ENCODE peak calls at places on chromosome 14, in nine cellular contexts. Z is Panc1, K is lung, H is heart left ventricle, F is tibial artery, V is upper lobe of right lung, R is fibroblast of lung, J is neural progenitor cell, P is MM.1S. M is an unnamed sample.

GRCh38 chr14:94831085-94831484 is 61.2 kb upstream of the GSC start:
- DNase-seq in Z (no peak), K (no peak), H (no peak), F (no peak), V (no peak), R (no peak), J (no peak), P (no peak), M (no peak)

GRCh38 chr14:101962503-101962874 is 1.9 kb upstream of the DYNC1H1 start:
- DNase-seq in Z (no peak), K (peak; percentile 54), H (peak; percentile 87), F (peak; percentile 80), V (peak; percentile 80), R (peak; percentile 86), J (no peak), P (no peak), M (no peak)

GRCh38 chr14:32300146-32300545 is 29.0 kb upstream of the AKAP6 start:
- DNase-seq in Z (no peak), K (no peak), H (no peak), F (no peak), V (no peak), R (no peak), J (peak; percentile 57), P (no peak), M (no peak)

GRCh38 chr14:57889245-57889644 is 23.4 kb upstream of the SLC35F4 start:
- DNase-seq in Z (no peak), K (peak; percentile 64), H (peak; percentile 66), F (peak; percentile 90), V (peak; percentile 78), R (peak; percentile 26), J (no peak), P (no peak), M (no peak)

GRCh38 chr14:84025258-84026012 is 1504.5 kb upstream of the FLRT2 start:
- DNase-seq in Z (no peak), K (no peak), H (no peak), F (no peak), V (no peak), R (no peak), J (no peak), P (no peak), M (no peak)

GRCh38 chr14:103686831-103687485 is 28.3 kb downstream of the XRCC3 start:
- DNase-seq in Z (no peak), K (no peak), H (no peak), F (no peak), V (no peak), R (peak; percentile 57), J (no peak), P (no peak), M (no peak)

GRCh38 chr14:104387000-104387384 is 192.6 kb upstream of the C14orf180 start:
- DNase-seq in Z (no peak), K (no peak), H (peak; percentile 50), F (no peak), V (peak; percentile 46), R (no peak), J (no peak), P (no peak), M (peak; percentile 21)

GRCh38 chr14:78157855-78158436 is 12.2 kb upstream of the NRXN3 start:
- DNase-seq in Z (no peak), K (no peak), H (no peak), F (no peak), V (peak; percentile 68), R (peak; percentile 49), J (peak; percentile 71), P (no peak), M (no peak)

GRCh38 chr14:21729703-21730212 is 56.1 kb upstream of the OR4E1 start:
- DNase-seq in Z (no peak), K (no peak), H (no peak), F (no peak), V (no peak), R (no peak), J (no peak), P (peak; percentile 12), M (no peak)

GRCh38 chr14:102187044-102187443 is 47.3 kb downstream of the WDR20 start:
- DNase-seq in Z (no peak), K (no peak), H (no peak), F (no peak), V (no peak), R (peak; percentile 90), J (no peak), P (no peak), M (no peak)

GRCh38 chr14:46661728-46662127 is 10.1 kb upstream of the RPL10L start:
- DNase-seq in Z (no peak), K (no peak), H (no peak), F (no peak), V (no peak), R (no peak), J (peak; percentile 55), P (no peak), M (no peak)

DNA sequence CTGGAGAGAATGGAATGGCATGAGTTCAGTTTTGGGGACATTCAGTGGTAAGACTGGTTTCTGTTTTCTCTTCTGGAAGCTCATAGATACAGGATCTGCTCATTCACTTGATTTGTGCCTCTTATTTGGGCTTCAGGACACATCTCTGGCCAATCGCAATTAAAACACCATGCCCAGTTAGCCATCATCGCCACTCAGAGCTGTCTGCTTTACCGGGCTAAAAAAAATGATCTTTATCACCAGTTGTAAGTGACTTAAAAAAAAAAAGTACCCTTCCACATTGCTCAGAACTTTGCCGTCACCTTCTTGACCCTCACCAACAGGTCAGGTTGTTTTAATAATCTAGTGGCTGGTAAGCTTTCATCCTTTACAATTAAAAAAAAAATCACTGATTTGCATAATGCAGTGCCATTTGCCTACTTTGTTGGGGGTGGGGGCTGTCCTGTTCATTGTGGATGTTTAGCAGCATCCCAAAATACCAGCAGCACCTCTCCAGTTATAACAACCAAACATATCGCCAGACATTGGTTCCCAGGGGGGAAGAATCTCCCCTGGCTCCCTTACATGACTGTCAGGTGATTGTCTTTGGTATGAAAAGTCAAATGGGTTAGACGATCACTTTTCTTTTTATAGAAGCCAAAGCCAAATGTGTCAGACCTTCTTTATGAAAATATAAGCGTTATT is 150.1 kb downstream of the PRKCH start:
- DNase-seq in Z (no peak), K (peak; percentile 24), H (no peak), F (no peak), V (no peak), R (peak; percentile 29), J (no peak), P (no peak), M (no peak)
- H3K4me3 ChIP-seq in Z (peak overlapping the region; percentile 25), K (no peak overlapping the region), H (no peak overlapping the region), F (peak overlapping the region; percentile 38), V (peak overlapping the region; percentile 30), R (peak overlapping the region; percentile 67), J (no peak overlapping the region), P (peak overlapping the region; percentile 55), M (no peak overlapping the region)

DNA sequence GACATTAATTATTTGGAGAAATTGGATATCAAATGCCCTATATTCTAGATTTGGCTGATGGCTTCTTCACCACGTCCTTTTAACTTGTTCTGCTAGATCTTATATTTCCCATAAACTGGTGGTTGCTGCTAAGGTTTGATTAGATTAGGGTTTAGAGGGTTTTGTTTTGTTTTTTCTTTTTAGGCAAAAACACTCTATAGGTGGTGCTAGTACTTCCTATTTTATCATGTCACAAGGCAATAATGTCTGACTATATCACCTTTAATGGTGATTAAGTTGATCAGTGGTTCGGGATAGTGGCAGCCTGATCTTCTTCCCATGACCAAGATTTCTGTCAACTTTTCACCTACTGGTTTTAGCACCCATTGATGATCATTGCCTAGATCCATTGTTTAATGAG is 455.1 kb downstream of the RAD51B start:
- DNase-seq in Z (no peak), K (no peak), H (no peak), F (no peak), V (no peak), R (no peak), J (no peak), P (no peak), M (no peak)
- H3K27ac ChIP-seq in Z (no peak overlapping the region), K (no peak overlapping the region), H (no peak overlapping the region), F (no peak overlapping the region), V (no peak overlapping the region), R (no peak overlapping the region), J (no peak overlapping the region), P (no peak overlapping the region), M (no peak overlapping the region)

DNA sequence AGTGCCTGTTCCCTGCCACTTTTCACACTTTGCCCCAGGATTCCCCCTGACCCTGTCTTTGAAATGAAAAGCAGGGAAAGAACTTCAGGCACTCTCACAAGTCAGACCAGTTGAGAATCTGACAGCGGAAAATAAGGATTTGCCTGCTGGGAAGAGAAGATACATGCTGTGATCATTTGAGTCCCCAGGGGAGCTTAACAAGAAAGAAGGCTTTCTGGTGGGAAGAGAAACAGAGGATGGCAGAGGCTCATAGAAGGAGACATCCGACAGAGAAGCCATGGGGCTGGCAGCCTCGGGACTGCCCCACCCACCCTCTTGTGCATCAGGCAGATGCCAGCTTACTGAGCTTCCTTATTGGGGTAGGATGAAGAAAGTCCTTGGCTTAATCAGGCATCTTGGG is 11.9 kb downstream of the TTC9 start:
- DNase-seq in Z (no peak), K (no peak), H (no peak), F (no peak), V (no peak), R (no peak), J (no peak), P (no peak), M (no peak)
- H3K4me1 ChIP-seq in Z (no peaks in the 10 kb centered on the region), K (no peaks in the 10 kb centered on the region), H (peaks cover 5% of the 10 kb centered on the region), F (no peaks in the 10 kb centered on the region), V (peaks cover 5% of the 10 kb centered on the region), R (no peaks in the 10 kb centered on the region), J (peaks cover 5% of the 10 kb centered on the region), P (peaks cover 3% of the 10 kb centered on the region), M (no peaks in the 10 kb centered on the region)

DNA sequence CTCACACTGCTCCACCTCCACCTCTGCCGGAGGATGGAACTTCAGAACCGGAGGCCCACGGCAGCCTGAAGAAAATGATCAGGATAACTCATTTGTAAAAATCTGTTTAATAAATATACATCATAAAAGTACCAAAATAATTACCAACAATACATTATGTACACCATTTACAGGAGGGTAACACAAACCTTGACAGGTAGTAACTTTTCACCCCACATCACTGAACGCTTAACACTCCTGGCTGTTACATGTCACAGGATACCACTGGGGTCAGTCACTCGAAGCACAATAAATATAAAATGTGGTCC is 3.2 kb downstream of the NFKBIA start:
- DNase-seq in Z (no peak), K (no peak), H (no peak), F (no peak), V (no peak), R (no peak), J (no peak), P (no peak), M (no peak)
- H3K4me3 ChIP-seq in Z (peak overlapping the region; percentile 73), K (peak overlapping the region; percentile 85), H (peak overlapping the region; percentile 74), F (peak overlapping the region; percentile 70), V (peak overlapping the region; percentile 97), R (peak overlapping the region; percentile 92), J (no peak overlapping the region), P (no peak overlapping the region), M (peak overlapping the region; percentile 81)

GRCh38 chr14:38255408-38255672 is 553 bp downstream of the CLEC14A start:
- DNase-seq in Z (no peak), K (no peak), H (peak; percentile 64), F (no peak), V (peak; percentile 66), R (no peak), J (no peak), P (no peak), M (peak; percentile 31)
- H3K27ac ChIP-seq in Z (no peak overlapping the region), K (peak overlapping the region; percentile 92), H (peak overlapping the region; percentile 95), F (no peak overlapping the region), V (peak overlapping the region; percentile 87), R (peak overlapping the region; percentile 55), J (no peak overlapping the region), P (no peak overlapping the region), M (peak overlapping the region; percentile 53)

DNA sequence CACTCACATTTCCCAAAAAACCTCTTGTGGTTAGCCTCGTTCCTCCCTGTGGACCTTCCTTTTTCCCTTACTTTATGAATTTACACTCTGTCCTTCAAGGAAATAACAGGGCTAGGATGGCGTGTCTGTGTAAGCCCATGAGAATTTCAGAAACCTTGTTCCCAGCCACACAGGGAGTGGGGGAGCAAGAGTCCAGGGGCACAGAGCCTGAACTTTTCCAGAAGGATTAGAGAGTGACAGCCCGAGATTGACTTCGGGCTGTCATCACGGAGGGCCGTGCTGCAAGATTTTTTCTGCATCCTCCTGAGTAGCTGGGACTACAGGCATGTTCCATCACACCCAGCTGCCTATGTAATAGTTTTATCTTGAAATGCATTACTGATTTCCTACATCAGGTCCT is 14.4 kb downstream of the EVL start:
- DNase-seq in Z (no peak), K (no peak), H (no peak), F (no peak), V (no peak), R (no peak), J (no peak), P (no peak), M (no peak)
- H3K4me1 ChIP-seq in Z (no peaks in the 10 kb centered on the region), K (peaks cover 6% of the 10 kb centered on the region), H (peaks cover 78% of the 10 kb centered on the region), F (peaks cover 24% of the 10 kb centered on the region), V (peaks cover 52% of the 10 kb centered on the region), R (peaks cover 10% of the 10 kb centered on the region), J (peaks cover 11% of the 10 kb centered on the region), P (no peaks in the 10 kb centered on the region), M (no peaks in the 10 kb centered on the region)

M was measured in right lobe of liver.